ENCODE peak calls at places on chromosomes 13 and 19, in ten cellular contexts. X, B, Y, K, S, V, P, J, W and A are unnamed samples.

GRCh38 chr13:51768378-51768921 is 35.5 kb downstream of the DHRS12 start:
- DNase-seq in Y (no peak), J (no peak), K (peak), P (no peak), V (no peak), S (no peak), B (no peak), W (peak), X (no peak), A (no peak)

GRCh38 chr13:25574437-25575426 is 203.0 kb downstream of the ATP8A2 start:
- DNase-seq in B (peak), S (peak), W (peak), K (peak), V (peak), P (peak), Y (no peak), J (peak), X (peak), A (no peak)

GRCh38 chr13:93862259-93862658 is 617.2 kb downstream of the DCT start:
- DNase-seq in P (no peak), S (no peak), X (no peak), V (no peak), W (no peak), B (peak), Y (no peak), J (no peak), K (no peak), A (no peak)

GRCh38 chr19:46975918-46976782 is 43.5 kb upstream of the NPAS1 start:
- DNase-seq in B (peak), Y (no peak), W (peak), S (peak), V (peak), P (peak), X (peak), J (peak), K (peak), A (peak)

GRCh38 chr19:2283835-2284507 is 2.0 kb upstream of the PEAK3 start:
- DNase-seq in V (no peak), K (no peak), S (no peak), B (no peak), J (no peak), Y (no peak), W (no peak), X (no peak), P (no peak), A (no peak)

GRCh38 chr19:33803383-33803782 is 6.7 kb downstream of the KCTD15 start:
- DNase-seq in S (no peak), P (no peak), W (no peak), V (no peak), K (no peak), B (no peak), Y (no peak), X (no peak), J (no peak), A (no peak)

GRCh38 chr13:42048323-42048624 is 174 bp upstream of the DGKH start:
- DNase-seq in S (no peak), W (peak), Y (no peak), K (no peak), X (no peak), V (no peak), P (no peak), J (no peak), B (no peak), A (no peak)

GRCh38 chr13:96141032-96141431 is 51.1 kb downstream of the HS6ST3 start:
- DNase-seq in S (no peak), Y (no peak), X (peak), P (no peak), V (no peak), W (peak), J (no peak), B (no peak), K (peak), A (no peak)

GRCh38 chr19:40614595-40615411 is 13.6 kb downstream of the LTBP4 start:
- DNase-seq in V (peak), Y (peak), W (peak), X (peak), J (peak), B (peak), S (peak), K (peak), P (peak), A (peak)

GRCh38 chr13:107138468-107138867 is 570.5 kb upstream of the ARGLU1 start:
- DNase-seq in S (no peak), P (no peak), B (no peak), X (peak), J (no peak), W (peak), Y (no peak), V (no peak), K (peak), A (no peak)

GRCh38 chr19:17389957-17390664 is 3.9 kb downstream of the CCDC194 start:
- DNase-seq in W (peak), B (no peak), V (no peak), X (no peak), S (no peak), J (no peak), P (no peak), K (no peak), Y (no peak), A (no peak)

GRCh38 chr19:1453525-1454371 is 3.8 kb downstream of the APC2 start:
- DNase-seq in W (peak), V (no peak), X (no peak), K (peak), S (no peak), Y (no peak), B (no peak), J (no peak), P (no peak), A (no peak)

GRCh38 chr19:409006-409514 is at the start of gene C2CD4C:
- DNase-seq in B (no peak), V (no peak), W (peak), P (no peak), Y (no peak), J (peak), X (no peak), S (no peak), K (peak), A (no peak)

GRCh38 chr19:31591258-31591657 is 242.0 kb upstream of the TSHZ3 start:
- DNase-seq in Y (no peak), X (no peak), K (no peak), J (no peak), S (no peak), B (no peak), V (no peak), W (no peak), P (no peak), A (no peak)

GRCh38 chr19:2058570-2059421 is 7.8 kb upstream of the MKNK2 start:
- DNase-seq in J (no peak), Y (no peak), W (no peak), V (no peak), X (no peak), P (no peak), S (no peak), B (no peak), K (no peak), A (peak)

GRCh38 chr19:34057155-34057554 is 115.1 kb upstream of the LSM14A start:
- DNase-seq in X (no peak), P (no peak), S (no peak), J (no peak), B (no peak), W (no peak), K (no peak), V (no peak), Y (no peak), A (no peak)

GRCh38 chr19:6023085-6023682 is 45.2 kb upstream of the RANBP3 start:
- DNase-seq in B (peak), W (no peak), P (no peak), J (peak), K (no peak), Y (no peak), X (peak), V (no peak), S (no peak), A (no peak)

GRCh38 chr19:39765091-39766076 is 13.3 kb upstream of the LEUTX start:
- DNase-seq in V (no peak), W (peak), S (no peak), X (peak), P (peak), Y (no peak), J (peak), B (peak), K (peak), A (no peak)

GRCh38 chr19:50275577-50276368 is 53.4 kb downstream of the KCNC3 start:
- DNase-seq in J (no peak), V (no peak), S (no peak), K (no peak), Y (no peak), W (no peak), X (no peak), P (no peak), B (no peak), A (no peak)
- TF ChIP-seq CTCF in J (no peak), V (no peak), S (no peak), K (no peak), Y (no peak), W (no peak), X (no peak), P (no peak), B (no peak), A (no peak)

DNA sequence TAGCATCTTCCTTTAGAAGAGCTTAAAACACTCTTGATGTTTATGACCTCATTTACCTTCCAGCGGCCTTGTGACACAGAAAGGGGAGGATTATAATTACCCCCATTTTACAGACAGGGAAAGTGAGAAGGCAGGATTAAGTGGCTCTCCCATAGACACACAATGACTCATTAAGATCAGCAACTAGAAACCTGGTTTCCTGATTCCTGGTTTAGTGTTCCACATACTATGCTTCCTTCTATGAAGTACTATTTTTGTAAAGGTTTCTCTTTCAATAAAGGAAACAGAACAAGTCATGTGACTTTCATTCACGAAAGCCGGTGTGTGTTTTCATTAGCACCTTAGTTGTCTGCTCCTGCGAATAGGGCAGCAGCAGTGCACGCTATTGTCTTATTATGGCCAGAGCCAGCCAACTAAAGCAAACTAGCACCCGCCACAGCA is 8.3 kb downstream of the IRS2 start:
- DNase-seq in J (no peak), Y (no peak), V (no peak), K (peak), W (no peak), B (no peak), P (no peak), S (no peak), X (no peak), A (no peak)
- H3K27ac ChIP-seq in J (no peak), Y (peak), V (no peak), K (no peak), W (no peak), B (no peak), P (no peak), S (no peak), X (no peak), A (peak)

GRCh38 chr13:44874886-44875630 is 114.2 kb downstream of the NUFIP1 start:
- DNase-seq in K (no peak), Y (no peak), X (no peak), V (no peak), W (no peak), S (no peak), P (no peak), B (no peak), J (no peak), A (no peak)

GRCh38 chr13:44884076-44884729 is 105.1 kb downstream of the NUFIP1 start:
- DNase-seq in Y (no peak), X (peak), P (no peak), K (no peak), S (no peak), V (no peak), W (no peak), B (peak), J (no peak), A (no peak)

GRCh38 chr13:44876782-44877324 is 112.4 kb downstream of the NUFIP1 start:
- DNase-seq in J (no peak), B (no peak), V (no peak), W (peak), X (no peak), P (no peak), K (peak), Y (no peak), S (no peak), A (no peak)

GRCh38 chr13:44874176-44874575 is 115.1 kb downstream of the NUFIP1 start:
- DNase-seq in J (no peak), W (no peak), V (no peak), S (no peak), X (no peak), Y (no peak), B (no peak), P (no peak), K (no peak), A (no peak)

DNA sequence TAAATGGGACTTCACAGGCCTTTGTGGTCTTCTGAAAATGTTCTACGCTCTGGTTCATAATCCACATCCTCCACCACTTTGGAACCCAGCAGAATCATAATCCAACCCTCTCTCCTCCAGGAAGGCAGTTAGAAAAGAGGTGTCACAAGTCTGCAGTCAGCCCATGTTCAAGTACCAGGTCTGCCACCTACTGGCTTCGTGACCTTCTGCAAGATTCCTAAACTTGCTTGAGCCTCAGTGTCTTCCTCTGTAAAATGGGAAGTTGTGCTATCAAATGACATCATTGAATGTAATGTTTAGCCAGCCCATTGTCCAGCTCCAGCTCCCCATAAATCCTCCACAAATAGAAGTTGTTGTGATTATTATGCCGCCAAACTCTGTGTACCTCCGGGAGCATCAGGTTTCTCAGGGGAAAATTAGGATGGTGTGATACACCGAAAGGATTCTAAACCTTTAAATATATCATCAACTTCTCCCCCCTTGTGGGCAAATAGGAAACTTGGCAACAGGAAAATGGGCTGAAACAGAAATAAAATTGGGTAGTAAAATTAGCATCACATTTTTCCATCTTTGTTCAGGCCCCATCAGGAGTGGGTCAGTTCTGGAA is 109.7 kb downstream of the NUFIP1 start:
- DNase-seq in P (no peak), V (no peak), W (peak), B (peak), K (no peak), X (peak), Y (no peak), J (no peak), S (no peak), A (no peak)
- TF ChIP-seq CTCF in P (peak), V (peak), W (peak), B (peak), K (peak), X (peak), Y (peak), J (peak), S (peak), A (peak)

GRCh38 chr19:30577551-30578090 is 205.4 kb downstream of the ZNF536 start:
- DNase-seq in X (no peak), W (no peak), J (no peak), B (no peak), P (no peak), V (no peak), K (no peak), S (no peak), Y (no peak), A (no peak)
- H3K27ac ChIP-seq in X (no peak), W (no peak), J (no peak), B (no peak), P (no peak), V (no peak), K (no peak), S (no peak), Y (no peak), A (no peak)

DNA sequence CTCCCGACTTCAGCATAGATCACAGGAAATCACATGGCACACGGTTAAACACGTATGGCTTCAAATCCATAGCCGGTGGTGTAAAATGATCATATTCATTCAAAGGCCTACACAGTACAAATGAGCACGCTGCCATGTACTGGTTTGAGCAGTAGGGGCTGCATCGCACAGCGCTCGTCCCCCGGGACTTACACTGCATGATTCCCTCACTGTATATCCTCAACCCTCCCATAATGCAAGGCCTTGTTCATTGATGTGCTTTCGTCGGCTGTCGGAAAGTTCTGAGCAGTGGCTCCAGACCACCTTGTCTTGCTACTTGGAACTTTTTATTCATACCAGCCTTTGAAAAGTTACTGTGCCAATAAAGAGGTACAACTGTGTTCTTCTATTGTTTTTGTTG is 578.2 kb downstream of the MYO16 start:
- DNase-seq in K (no peak), S (no peak), V (no peak), J (no peak), Y (no peak), W (no peak), X (no peak), B (no peak), P (no peak), A (no peak)
- TF ChIP-seq CTCF in K (no peak), S (no peak), V (no peak), J (no peak), Y (no peak), W (no peak), X (no peak), B (no peak), P (no peak), A (no peak)

GRCh38 chr13:110521296-110521680 is 40.2 kb downstream of the RAB20 start:
- DNase-seq in Y (no peak), K (no peak), X (no peak), P (no peak), V (no peak), S (no peak), B (no peak), J (no peak), W (no peak), A (no peak)
- H3K27ac ChIP-seq in Y (no peak), K (no peak), X (no peak), P (peak), V (peak), S (peak), B (no peak), J (peak), W (no peak), A (peak)

DNA sequence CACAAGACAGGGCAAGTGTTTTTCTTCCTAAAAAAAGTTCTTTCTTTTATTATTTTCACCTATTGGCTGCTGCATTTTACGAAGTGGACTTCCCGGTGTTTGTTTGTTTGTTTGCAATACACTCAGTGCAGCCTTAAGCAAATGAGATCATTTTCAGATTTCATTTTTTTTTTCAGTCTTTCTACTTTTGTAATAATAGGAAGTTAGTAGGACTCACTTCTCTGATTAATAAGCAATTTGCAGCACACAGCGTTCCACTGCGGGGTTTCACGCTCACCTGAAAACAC is 128.3 kb downstream of the STK24 start:
- DNase-seq in X (no peak), Y (no peak), K (no peak), S (no peak), W (no peak), J (no peak), V (no peak), B (no peak), P (no peak), A (no peak)
- TF ChIP-seq CTCF in X (no peak), Y (peak), K (no peak), S (no peak), W (peak), J (no peak), V (no peak), B (no peak), P (no peak), A (no peak)

GRCh38 chr13:48505597-48506091 is 27.2 kb downstream of the RCBTB2 start:
- DNase-seq in V (peak), K (no peak), W (no peak), X (peak), P (peak), S (no peak), Y (no peak), B (no peak), J (no peak), A (no peak)
- H3K27ac ChIP-seq in V (peak), K (no peak), W (peak), X (peak), P (peak), S (peak), Y (no peak), B (no peak), J (peak), A (peak)

GRCh38 chr13:77810430-77810829 is 108.2 kb downstream of the EDNRB start:
- DNase-seq in J (no peak), V (no peak), B (no peak), S (no peak), Y (no peak), K (no peak), X (peak), P (no peak), W (peak), A (no peak)
- TF ChIP-seq CTCF in J (peak), V (peak), B (peak), S (peak), Y (peak), K (peak), X (peak), P (peak), W (peak), A (no peak)

GRCh38 chr19:53626941-53627340 is 4.9 kb upstream of the DPRX start:
- DNase-seq in X (no peak), B (no peak), Y (no peak), J (no peak), S (no peak), W (no peak), V (no peak), K (no peak), P (no peak), A (no peak)

GRCh38 chr19:53624776-53625540 is 6.8 kb upstream of the DPRX start:
- DNase-seq in P (no peak), J (no peak), S (no peak), X (no peak), K (no peak), Y (no peak), B (no peak), W (no peak), V (no peak), A (no peak)

GRCh38 chr19:53621885-53622710 is 9.7 kb upstream of the DPRX start:
- DNase-seq in P (no peak), K (no peak), X (no peak), Y (no peak), J (no peak), W (no peak), V (no peak), B (no peak), S (no peak), A (no peak)
- H3K27ac ChIP-seq in P (peak), K (no peak), X (no peak), Y (peak), J (peak), W (no peak), V (no peak), B (no peak), S (peak), A (no peak)